ENCODE peak calls at places on chromosomes 16 and 17, in seven cellular contexts. Y is colonic mucosa; D is cardiac septum; B is EL; Z is AG09319; K is NCI-H1436 treated with DMSO at 0.1 percent for 48 hours; M is stimulated activated CD4-positive, alpha-beta T cell treated with anti-CD3 and anti-CD28 coated beads, TNF-alpha, amount 100 ng/mL, for 4 hours. F is an unnamed sample.

GRCh38 chr17:32495347-32496253 is 8.8 kb downstream of the CDK5R1 start:
- DNase-seq in Y (no peak), D (peak), B (no peak), Z (no peak), K (no peak), M (no peak), F (no peak)

GRCh38 chr16:2343211-2343610 is 2.7 kb upstream of the ABCA3 start:
- DNase-seq in Y (no peak), D (no peak), B (no peak), Z (no peak), K (no peak), M (no peak), F (no peak)

GRCh38 chr17:62966426-62967110 is 533 bp downstream of the TANC2 start:
- DNase-seq in Y (peak), D (no peak), B (peak), Z (no peak), K (no peak), M (peak), F (peak)

GRCh38 chr17:62761884-62762283 is 46.2 kb downstream of the MARCHF10 start:
- DNase-seq in Y (no peak), D (no peak), B (no peak), Z (no peak), K (no peak), M (no peak), F (no peak)

GRCh38 chr16:69017036-69017783 is 88.2 kb upstream of the HAS3 start:
- DNase-seq in Y (no peak), D (no peak), B (peak), Z (no peak), K (no peak), M (no peak), F (no peak)

GRCh38 chr16:76280421-76280820 is 3.2 kb downstream of the CNTNAP4 start:
- DNase-seq in Y (no peak), D (no peak), B (no peak), Z (no peak), K (no peak), M (no peak), F (no peak)

GRCh38 chr16:63372283-63372682 is 1336.0 kb upstream of the CDH8 start:
- DNase-seq in Y (peak), D (no peak), B (no peak), Z (no peak), K (no peak), M (no peak), F (no peak)

GRCh38 chr16:82433042-82433441 is 193.7 kb upstream of the CDH13 start:
- DNase-seq in Y (no peak), D (no peak), B (no peak), Z (no peak), K (no peak), M (no peak), F (no peak)

GRCh38 chr16:87636050-87636684 is 33.9 kb downstream of the JPH3 start:
- DNase-seq in Y (peak), D (no peak), B (peak), Z (peak), K (no peak), M (peak), F (peak)

GRCh38 chr17:66652840-66653507 is 181.9 kb upstream of the CACNG5 start:
- DNase-seq in Y (no peak), D (no peak), B (peak), Z (no peak), K (no peak), M (no peak), F (no peak)

GRCh38 chr16:89909777-89910716 is 8.6 kb upstream of the MC1R start:
- DNase-seq in Y (peak), D (peak), B (peak), Z (no peak), K (peak), M (peak), F (peak)

GRCh38 chr17:15431766-15432165 is 35.7 kb downstream of the CDRT4 start:
- DNase-seq in Y (no peak), D (no peak), B (no peak), Z (no peak), K (no peak), M (no peak), F (no peak)

GRCh38 chr17:45320349-45320930 is 3.6 kb upstream of the MAP3K14 start:
- DNase-seq in Y (no peak), D (no peak), B (peak), Z (no peak), K (no peak), M (no peak), F (no peak)

GRCh38 chr17:4584125-4584834 is at the start of gene SMTNL2:
- DNase-seq in Y (peak), D (no peak), B (no peak), Z (no peak), K (no peak), M (no peak), F (no peak)

GRCh38 chr17:49848019-49848473 is at the start of gene TAC4:
- DNase-seq in Y (no peak), D (no peak), B (no peak), Z (no peak), K (no peak), M (no peak), F (no peak)

GRCh38 chr16:590875-591200 is 972 bp downstream of the RAB40C start:
- DNase-seq in Y (no peak), D (no peak), B (no peak), Z (no peak), K (no peak), M (no peak), F (no peak)

GRCh38 chr16:53220585-53220984 is 165.8 kb downstream of the CHD9 start:
- DNase-seq in Y (no peak), D (no peak), B (peak), Z (no peak), K (no peak), M (no peak), F (no peak)

GRCh38 chr16:24986512-24987303 is 28.5 kb downstream of the ARHGAP17 start:
- DNase-seq in Y (no peak), D (peak), B (peak), Z (no peak), K (no peak), M (no peak), F (no peak)

GRCh38 chr17:27396941-27397340 is 59.3 kb upstream of the KSR1 start:
- DNase-seq in Y (no peak), D (peak), B (no peak), Z (peak), K (no peak), M (no peak), F (no peak)

GRCh38 chr17:79533116-79533515 is 77.7 kb downstream of the RBFOX3 start:
- DNase-seq in Y (no peak), D (no peak), B (no peak), Z (no peak), K (no peak), M (no peak), F (no peak)

GRCh38 chr17:20120835-20121234 is 111.7 kb downstream of the SPECC1 start:
- DNase-seq in Y (no peak), D (no peak), B (no peak), Z (no peak), K (no peak), M (no peak), F (no peak)

GRCh38 chr17:58337126-58337599 is 8.6 kb upstream of the TSPOAP1 start:
- DNase-seq in Y (no peak), D (peak), B (no peak), Z (no peak), K (no peak), M (peak), F (no peak)

GRCh38 chr16:53090591-53091507 is 36.1 kb downstream of the CHD9 start:
- DNase-seq in Y (peak), D (peak), B (peak), Z (peak), K (no peak), M (no peak), F (no peak)

GRCh38 chr16:20866792-20867191 is 33.4 kb downstream of the DCUN1D3 start:
- DNase-seq in Y (no peak), D (no peak), B (no peak), Z (no peak), K (no peak), M (no peak), F (no peak)

GRCh38 chr16:87924041-87924851 is 12.1 kb downstream of the CA5A start:
- DNase-seq in Y (no peak), D (no peak), B (no peak), Z (no peak), K (no peak), M (no peak), F (peak)

GRCh38 chr16:53041196-53041977 is 11.3 kb downstream of the CHD9NB start:
- DNase-seq in Y (no peak), D (peak), B (peak), Z (no peak), K (no peak), M (no peak), F (no peak)

GRCh38 chr17:21034350-21035235 is 8.2 kb downstream of the USP22 start:
- DNase-seq in Y (no peak), D (no peak), B (peak), Z (no peak), K (no peak), M (no peak), F (no peak)

GRCh38 chr17:83170571-83171260 is 91.3 kb downstream of the METRNL start:
- DNase-seq in Y (no peak), D (peak), B (no peak), Z (no peak), K (no peak), M (no peak), F (no peak)

GRCh38 chr17:35167666-35168065 is 20.0 kb downstream of the UNC45B start:
- DNase-seq in Y (no peak), D (no peak), B (peak), Z (no peak), K (no peak), M (no peak), F (no peak)

GRCh38 chr17:34620458-34620857 is 41.1 kb downstream of the TMEM132E start:
- DNase-seq in Y (no peak), D (no peak), B (no peak), Z (no peak), K (no peak), M (no peak), F (no peak)

GRCh38 chr17:41583137-41584127 is 3.3 kb downstream of the KRT14 start:
- DNase-seq in Y (peak), D (no peak), B (no peak), Z (no peak), K (no peak), M (no peak), F (no peak)